ENCODE peak calls at places on chromosomes 12 and 14, in ten cellular contexts. Z is SIG-M5; Y is stimulated activated naive CD8-positive, alpha-beta T cell treated with anti-CD3 and anti-CD28 coated beads, Interleukin-15, amount 100 ng/mL, for 72 hours; L is sciatic nerve; Q is NCI-H510A; K is effector memory CD4-positive, alpha-beta T cell; I is DMS53; F is CD4-positive, alpha-beta memory T cell; O is NCI-H1092 treated with DMSO at 0.1 percent for 48 hours; C is sigmoid colon. J is an unnamed sample.

GRCh38 chr12:6425588-6426531 is 18.9 kb upstream of the CD27 start:
- DNase-seq in I (no peak), F (no peak), C (no peak), L (peak), Y (no peak), K (no peak), O (no peak), Q (no peak), Z (no peak), J (no peak)

GRCh38 chr14:101865288-101865687 is 99.1 kb upstream of the DYNC1H1 start:
- DNase-seq in C (no peak), Y (no peak), L (no peak), O (no peak), I (no peak), K (no peak), Z (no peak), Q (no peak), F (no peak), J (no peak)

GRCh38 chr12:52204095-52204930 is 12.5 kb upstream of the KRT80 start:
- DNase-seq in Z (no peak), Y (no peak), K (no peak), Q (no peak), I (no peak), C (peak), F (no peak), L (no peak), O (no peak), J (no peak)

GRCh38 chr12:6113691-6114475 is 10.6 kb downstream of the VWF start:
- DNase-seq in O (no peak), K (no peak), Y (no peak), Q (no peak), Z (no peak), I (no peak), C (no peak), L (peak), F (no peak), J (no peak)

GRCh38 chr12:121154793-121155375 is 22.2 kb downstream of the P2RX7 start:
- DNase-seq in F (no peak), Z (no peak), C (no peak), K (no peak), Q (no peak), I (no peak), L (no peak), Y (no peak), O (no peak), J (no peak)

GRCh38 chr14:31269599-31270195 is 62.1 kb upstream of the HECTD1 start:
- DNase-seq in F (no peak), O (no peak), C (no peak), K (no peak), Q (no peak), Z (no peak), L (no peak), I (no peak), Y (no peak), J (no peak)

GRCh38 chr12:82425241-82425640 is 66.9 kb downstream of the METTL25 start:
- DNase-seq in Q (no peak), I (no peak), O (no peak), F (no peak), C (no peak), K (no peak), L (no peak), Y (no peak), Z (no peak), J (no peak)

GRCh38 chr12:15268927-15269552 is 47.8 kb upstream of the RERG start:
- DNase-seq in L (no peak), I (peak), O (peak), Q (no peak), K (peak), Z (no peak), Y (no peak), F (peak), C (peak), J (peak)

GRCh38 chr14:98548071-98548686 is 723.8 kb downstream of the BCL11B start:
- DNase-seq in F (no peak), C (no peak), Q (no peak), I (no peak), O (no peak), Y (no peak), K (no peak), L (no peak), Z (no peak), J (no peak)

GRCh38 chr12:118063567-118064391 is 2.8 kb upstream of the WSB2 start:
- DNase-seq in K (no peak), I (no peak), Q (no peak), F (no peak), Z (no peak), Y (no peak), O (no peak), C (no peak), L (no peak), J (no peak)

GRCh38 chr12:64092507-64092906 is 129.6 kb downstream of the KICS2 start:
- DNase-seq in C (no peak), Z (no peak), L (no peak), O (no peak), I (no peak), Y (no peak), K (no peak), Q (no peak), F (no peak), J (no peak)

GRCh38 chr14:90697577-90698206 is 118.5 kb downstream of the TTC7B start:
- DNase-seq in C (peak), Y (peak), I (peak), K (peak), Z (no peak), L (peak), F (peak), O (peak), Q (peak), J (peak)

J was measured in SHP77 treated with DMSO at 0.1 percent for 48 hours.